ENCODE peak calls at places on chromosomes 2 and 18, in seven cellular contexts. L is CD4-positive, CD25-positive, alpha-beta regulatory T cell; U is fibroblast of lung; C is mucosa of descending colon; V is neural progenitor cell; J is hepatocyte; R is cardiac muscle cell. M is an unnamed sample.
A peak's percentile ranks its signal among the peaks of the same experiment; 100 is the strongest.

GRCh38 chr2:164835302-164835701 is 6.3 kb downstream of the COBLL1 start:
- DNase-seq in L (no peak), U (no peak), C (no peak), V (no peak), J (no peak), R (no peak), M (no peak)

GRCh38 chr2:158501301-158501700 is 44.5 kb downstream of the PKP4 start:
- DNase-seq in L (no peak), U (no peak), C (no peak), V (no peak), J (no peak), R (no peak), M (no peak)

GRCh38 chr2:177645241-177645640 is 252.7 kb downstream of the AGPS start:
- DNase-seq in L (no peak), U (no peak), C (no peak), V (no peak), J (no peak), R (no peak), M (no peak)

GRCh38 chr2:63977904-63978303 is 41.3 kb downstream of the VPS54 start:
- DNase-seq in L (peak; percentile 91), U (no peak), C (no peak), V (no peak), J (no peak), R (no peak), M (no peak)

GRCh38 chr2:175567435-175568061 is 386.0 kb upstream of the ATP5MC3 start:
- DNase-seq in L (no peak), U (no peak), C (no peak), V (no peak), J (no peak), R (no peak), M (no peak)

GRCh38 chr2:69149631-69150215 is 136.7 kb downstream of the ANTXR1 start:
- DNase-seq in L (no peak), U (peak; percentile 78), C (no peak), V (peak; percentile 73), J (peak; percentile 35), R (peak; percentile 94), M (peak; percentile 51)

GRCh38 chr2:225114924-225115323 is 72.7 kb upstream of the DOCK10 start:
- DNase-seq in L (no peak), U (no peak), C (no peak), V (no peak), J (no peak), R (no peak), M (no peak)

GRCh38 chr18:10916387-10916786 is 233.0 kb downstream of the PIEZO2 start:
- DNase-seq in L (no peak), U (no peak), C (no peak), V (no peak), J (no peak), R (no peak), M (no peak)

GRCh38 chr2:54106631-54107454 is 8.6 kb upstream of the ACYP2 start:
- DNase-seq in L (peak; percentile 76), U (peak; percentile 43), C (no peak), V (peak; percentile 67), J (peak; percentile 73), R (peak; percentile 64), M (peak; percentile 63)

GRCh38 chr2:117359266-117359970 is 455.1 kb upstream of the DDX18 start:
- DNase-seq in L (no peak), U (no peak), C (no peak), V (no peak), J (peak; percentile 23), R (no peak), M (no peak)

GRCh38 chr2:190443055-190443454 is 34.9 kb downstream of the MFSD6 start:
- DNase-seq in L (no peak), U (no peak), C (no peak), V (no peak), J (no peak), R (no peak), M (no peak)

GRCh38 chr18:74115046-74115445 is 32.6 kb downstream of the FBXO15 start:
- DNase-seq in L (no peak), U (peak; percentile 79), C (no peak), V (no peak), J (no peak), R (peak; percentile 5), M (no peak)

GRCh38 chr2:230592775-230593174 is 119.9 kb upstream of the CAB39 start:
- DNase-seq in L (no peak), U (no peak), C (no peak), V (no peak), J (no peak), R (no peak), M (no peak)

GRCh38 chr18:37361223-37362157 is 204.1 kb downstream of the CELF4 start:
- DNase-seq in L (no peak), U (no peak), C (no peak), V (peak; percentile 45), J (no peak), R (no peak), M (no peak)

GRCh38 chr2:96839288-96839874 is 4.4 kb downstream of the ANKRD23 start:
- DNase-seq in L (peak; percentile 94), U (peak; percentile 21), C (peak; percentile 86), V (no peak), J (no peak), R (peak; percentile 26), M (no peak)

GRCh38 chr2:206095925-206096324 is 10.0 kb upstream of the INO80D start:
- DNase-seq in L (no peak), U (no peak), C (no peak), V (no peak), J (no peak), R (no peak), M (no peak)

GRCh38 chr2:28247326-28247725 is 145.3 kb upstream of the FOSL2 start:
- DNase-seq in L (no peak), U (no peak), C (no peak), V (no peak), J (no peak), R (no peak), M (no peak)

GRCh38 chr2:149611100-149611820 is 23.7 kb upstream of the MMADHC start:
- DNase-seq in L (no peak), U (no peak), C (no peak), V (peak; percentile 49), J (peak; percentile 14), R (no peak), M (no peak)

GRCh38 chr2:96205888-96206287 is 2.7 kb downstream of the STARD7 start:
- DNase-seq in L (no peak), U (peak; percentile 76), C (no peak), V (no peak), J (no peak), R (peak; percentile 46), M (no peak)

GRCh38 chr2:237876056-237876439 is 16.6 kb downstream of the RAMP1 start:
- DNase-seq in L (no peak), U (no peak), C (no peak), V (no peak), J (peak; percentile 3), R (no peak), M (no peak)

GRCh38 chr2:202529389-202529788 is 105.4 kb upstream of the FAM117B start:
- DNase-seq in L (peak; percentile 13), U (peak; percentile 76), C (no peak), V (no peak), J (no peak), R (peak; percentile 72), M (no peak)

GRCh38 chr2:231601356-231602229 is 8.9 kb downstream of the TEX44 start:
- DNase-seq in L (peak; percentile 79), U (peak; percentile 63), C (peak; percentile 88), V (peak; percentile 84), J (peak; percentile 90), R (peak; percentile 86), M (peak; percentile 83)

DNA sequence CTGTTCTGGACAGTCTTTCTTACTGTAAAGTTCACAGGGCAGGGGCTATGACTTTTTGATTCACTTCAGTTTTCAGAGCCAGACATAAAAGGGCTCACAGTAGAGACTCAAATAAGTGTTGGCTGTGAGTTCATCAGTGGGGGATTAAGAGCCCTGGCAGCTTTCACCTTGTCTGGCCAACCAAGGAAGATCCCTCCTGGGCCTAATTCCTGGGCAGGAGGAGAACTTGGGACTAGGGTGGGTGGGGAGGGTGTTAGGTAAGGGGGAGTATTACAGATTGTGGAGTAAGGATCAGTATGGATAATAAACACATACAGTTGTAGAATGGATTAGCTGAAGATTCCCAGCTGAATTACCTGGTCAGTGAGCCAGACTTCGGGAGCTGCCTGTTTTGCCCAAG is 904 bp upstream of the SFXN5 start:
- DNase-seq in L (no peak), U (no peak), C (no peak), V (no peak), J (no peak), R (no peak), M (no peak)
- H3K4me3 ChIP-seq in L (no peak overlapping the region), U (peak overlapping the region; percentile 66), C (no peak overlapping the region), V (peak overlapping the region; percentile 71), J (peak overlapping the region; percentile 86), R (no peak overlapping the region), M (no peak overlapping the region)

GRCh38 chr18:50398099-50398498 is 23.3 kb downstream of the SKA1 start:
- DNase-seq in L (no peak), U (no peak), C (no peak), V (no peak), J (no peak), R (no peak), M (no peak)
- H3K4me3 ChIP-seq in L (no peak overlapping the region), U (peak overlapping the region; percentile 24), C (no peak overlapping the region), V (peak overlapping the region; percentile 9), J (no peak overlapping the region), R (no peak overlapping the region), M (no peak overlapping the region)

DNA sequence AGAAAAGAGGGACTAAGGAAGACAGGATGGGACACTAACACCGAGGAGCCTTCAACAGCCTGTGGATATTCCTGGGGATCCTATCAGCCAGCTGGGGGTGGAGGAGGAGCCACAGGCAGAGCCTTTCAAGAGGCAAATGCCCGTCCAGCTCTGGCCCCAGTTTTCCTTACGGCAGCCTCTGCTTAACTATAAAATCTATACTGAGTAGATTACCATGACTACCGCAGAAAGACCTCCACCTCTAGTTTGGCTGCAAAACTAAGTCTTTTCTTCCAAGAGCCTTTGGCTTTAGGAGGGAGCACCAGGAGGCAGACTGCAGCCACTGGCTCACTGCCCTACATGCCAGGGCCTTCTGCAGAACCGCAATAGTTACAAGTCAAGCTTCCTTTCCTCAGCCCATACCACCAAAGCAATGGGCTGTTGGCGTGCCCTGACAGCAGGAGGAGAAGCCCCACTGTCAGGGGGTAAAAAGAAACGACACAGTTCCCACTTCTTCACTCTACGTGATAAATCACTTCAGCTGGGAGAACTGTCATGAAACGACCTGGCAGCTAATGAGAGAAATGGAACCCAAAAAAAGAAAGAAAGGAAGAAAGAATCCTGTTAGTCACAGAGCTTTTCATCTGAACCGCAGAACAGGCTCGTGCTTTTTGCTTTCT is 25.1 kb upstream of the CREB1 start:
- DNase-seq in L (no peak), U (peak; percentile 96), C (no peak), V (peak; percentile 60), J (no peak), R (peak; percentile 87), M (no peak)
- H3K4me3 ChIP-seq in L (no peak overlapping the region), U (no peak overlapping the region), C (no peak overlapping the region), V (peak overlapping the region; percentile 32), J (no peak overlapping the region), R (no peak overlapping the region), M (no peak overlapping the region)

GRCh38 chr18:45340884-45341283 is 274.4 kb upstream of the SLC14A2 start:
- DNase-seq in L (no peak), U (no peak), C (no peak), V (no peak), J (no peak), R (no peak), M (no peak)
- H3K4me3 ChIP-seq in L (no peak overlapping the region), U (no peak overlapping the region), C (no peak overlapping the region), V (no peak overlapping the region), J (no peak overlapping the region), R (no peak overlapping the region), M (no peak overlapping the region)

M was measured in Caco-2.